ENCODE peak calls at places on chromosomes 1 and 21, in four cellular contexts. R is transverse colon, V is breast epithelium, L is suprapubic skin. M is an unnamed sample.

GRCh38 chr1:237901284-237901870 is 10.7 kb upstream of the ZP4 start:
- DNase-seq in R (no peak), V (no peak), L (no peak), M (no peak)

GRCh38 chr1:41599912-41600311 is 115.4 kb upstream of the EDN2 start:
- DNase-seq in R (no peak), V (no peak), L (no peak), M (no peak)

GRCh38 chr1:155226188-155226909 is 17.9 kb downstream of the MTX1 start:
- DNase-seq in R (peak), V (no peak), L (peak), M (no peak)

GRCh38 chr1:167635233-167635648 is 5.2 kb downstream of the RCSD1 start:
- DNase-seq in R (no peak), V (no peak), L (no peak), M (no peak)

GRCh38 chr1:156726549-156727226 is 1.6 kb upstream of the METTL25B start:
- DNase-seq in R (peak), V (no peak), L (no peak), M (no peak)

GRCh38 chr1:222618880-222619321 is 1.0 kb downstream of the MIA3 start:
- DNase-seq in R (peak), V (no peak), L (no peak), M (no peak)

GRCh38 chr1:67149179-67149770 is 14.5 kb upstream of the C1orf141 start:
- DNase-seq in R (peak), V (peak), L (peak), M (peak)

GRCh38 chr1:152109998-152110294 is 5.3 kb downstream of the TCHH start:
- DNase-seq in R (no peak), V (no peak), L (no peak), M (no peak)

GRCh38 chr1:166875734-166876539 is at the start of gene TADA1:
- DNase-seq in R (peak), V (peak), L (peak), M (peak)

GRCh38 chr1:29520571-29521437 is 284.5 kb downstream of the PTPRU start:
- DNase-seq in R (no peak), V (peak), L (peak), M (no peak)

GRCh38 chr1:192491804-192492554 is 83.6 kb upstream of the RGS1 start:
- DNase-seq in R (no peak), V (no peak), L (no peak), M (no peak)

GRCh38 chr1:99943238-99943794 is 26.5 kb upstream of the SLC35A3 start:
- DNase-seq in R (no peak), V (no peak), L (no peak), M (no peak)

GRCh38 chr1:204343850-204344249 is 15.9 kb downstream of the PLEKHA6 start:
- DNase-seq in R (no peak), V (no peak), L (no peak), M (no peak)

GRCh38 chr1:24111998-24112380 is at the start of gene MYOM3:
- DNase-seq in R (no peak), V (no peak), L (no peak), M (no peak)

GRCh38 chr21:44613386-44614155 is 1.7 kb downstream of the KRTAP10-8 start:
- DNase-seq in R (no peak), V (no peak), L (no peak), M (no peak)

GRCh38 chr21:45540601-45540970 is 1.7 kb downstream of the SLC19A1 start:
- DNase-seq in R (no peak), V (no peak), L (peak), M (no peak)

GRCh38 chr1:84887261-84887934 is 5.6 kb downstream of the LPAR3 start:
- DNase-seq in R (no peak), V (no peak), L (no peak), M (no peak)

GRCh38 chr1:220806408-220806807 is 19.7 kb downstream of the MTARC1 start:
- DNase-seq in R (no peak), V (no peak), L (no peak), M (no peak)

GRCh38 chr1:236220473-236220872 is 61.3 kb downstream of the ERO1B start:
- DNase-seq in R (no peak), V (no peak), L (no peak), M (no peak)

GRCh38 chr1:53992085-53992874 is 25.7 kb downstream of the LDLRAD1 start:
- DNase-seq in R (no peak), V (no peak), L (no peak), M (no peak)

GRCh38 chr1:185916866-185917265 is 182.7 kb downstream of the HMCN1 start:
- DNase-seq in R (no peak), V (no peak), L (no peak), M (no peak)

GRCh38 chr1:214216031-214216430 is 64.9 kb upstream of the SMYD2 start:
- DNase-seq in R (no peak), V (no peak), L (no peak), M (no peak)

GRCh38 chr1:229664133-229664689 is 38.2 kb downstream of the URB2 start:
- DNase-seq in R (peak), V (no peak), L (no peak), M (no peak)

GRCh38 chr1:231235526-231235925 is 5.5 kb upstream of the GNPAT start:
- DNase-seq in R (no peak), V (no peak), L (no peak), M (no peak)

GRCh38 chr1:6094801-6095505 is 49.3 kb downstream of the KCNAB2 start:
- DNase-seq in R (no peak), V (no peak), L (no peak), M (no peak)

GRCh38 chr1:222829868-222830267 is 15.0 kb downstream of the DISP1 start:
- DNase-seq in R (no peak), V (no peak), L (no peak), M (no peak)

GRCh38 chr21:42741056-42741455 is 87.6 kb downstream of the PDE9A start:
- DNase-seq in R (no peak), V (no peak), L (no peak), M (no peak)

GRCh38 chr1:20573987-20574386 is 14.9 kb upstream of the CDA start:
- DNase-seq in R (no peak), V (no peak), L (no peak), M (no peak)

GRCh38 chr1:202579806-202580205 is 130.4 kb downstream of the SYT2 start:
- DNase-seq in R (no peak), V (no peak), L (no peak), M (no peak)
- TF ChIP-seq POLR2AphosphoS5 in R (peak), V (no peak), L (no peak), M (no peak)

GRCh38 chr1:228101614-228101993 is 1.5 kb downstream of the C1orf35 start:
- DNase-seq in R (no peak), V (no peak), L (peak), M (no peak)
- H3K4me3 ChIP-seq in R (peak), V (peak), L (peak), M (peak)

GRCh38 chr21:34266322-34266721 is 97.5 kb upstream of the KCNE2 start:
- DNase-seq in R (no peak), V (no peak), L (no peak), M (no peak)

GRCh38 chr21:34260598-34260997 is 103.2 kb upstream of the KCNE2 start:
- DNase-seq in R (no peak), V (no peak), L (no peak), M (no peak)

GRCh38 chr21:34263629-34264028 is 100.2 kb upstream of the KCNE2 start:
- DNase-seq in R (no peak), V (no peak), L (no peak), M (no peak)

DNA sequence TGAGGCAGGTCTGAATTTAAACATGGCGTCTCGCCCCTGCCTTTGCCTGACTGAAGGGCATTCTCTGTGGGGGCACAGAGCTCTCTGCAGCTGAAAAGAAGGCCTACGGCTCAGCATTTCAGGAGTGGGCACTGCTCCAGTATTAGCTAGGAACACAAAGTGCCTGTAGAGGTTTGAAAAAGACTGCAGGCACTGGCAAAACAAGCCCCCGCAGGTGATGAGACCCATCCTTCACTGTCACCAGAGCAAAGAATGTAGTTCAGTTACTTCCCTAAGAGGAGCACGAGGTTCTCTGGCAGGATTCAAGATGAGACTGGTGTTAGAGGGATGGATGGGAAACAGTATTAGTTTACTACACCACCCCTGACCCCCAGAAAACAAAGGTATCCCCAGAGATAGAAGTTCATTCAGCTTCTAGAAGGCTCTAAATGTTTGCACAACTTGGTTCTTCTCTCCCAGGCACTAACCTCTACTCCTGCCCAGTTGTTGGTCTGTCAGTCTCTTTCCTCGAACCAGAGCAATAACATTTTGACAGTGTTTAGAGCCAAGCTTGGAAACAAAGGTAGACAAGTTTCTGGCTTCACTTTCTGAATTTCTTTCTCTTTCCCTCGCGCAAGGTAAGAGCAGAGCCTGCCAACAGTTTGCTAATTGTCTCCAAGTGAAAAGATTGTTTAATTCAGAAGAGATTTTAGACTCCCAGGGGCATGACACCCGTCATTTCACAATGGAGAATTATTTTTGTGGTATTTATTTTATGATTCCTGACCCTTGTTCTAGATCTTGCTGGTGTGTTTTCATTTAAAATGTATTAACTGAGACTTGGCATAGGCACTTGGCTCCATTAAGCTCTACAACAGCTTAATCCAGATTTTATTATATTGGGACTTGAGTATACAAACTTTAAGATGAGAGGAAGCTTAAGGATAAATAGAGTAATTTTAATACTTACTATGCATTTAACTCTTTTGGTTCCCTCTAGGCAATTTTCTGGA is 101.7 kb upstream of the KCNE2 start:
- DNase-seq in R (no peak), V (no peak), L (no peak), M (no peak)
- H3K27ac ChIP-seq in R (no peak), V (peak), L (no peak), M (no peak)

GRCh38 chr1:59298710-59299346 is 1.9 kb downstream of the FGGY start:
- DNase-seq in R (no peak), V (no peak), L (no peak), M (no peak)
- TF ChIP-seq POLR2AphosphoS5 in R (no peak), V (no peak), L (no peak), M (no peak)

GRCh38 chr1:113982955-113983742 is 3.9 kb downstream of the OLFML3 start:
- DNase-seq in R (no peak), V (no peak), L (no peak), M (no peak)
- H3K4me3 ChIP-seq in R (peak), V (peak), L (peak), M (no peak)